ENCODE peak calls at places on chromosome 1, in nine cellular contexts. One of them, this sample, is unnamed.

GRCh38 chr1:230186874-230187273 is 119.8 kb downstream of the GALNT2 start:
- DNase-seq in transverse colon: no peak
- DNase-seq in breast epithelium: no peak
- DNase-seq in endothelial cell of umbilical vein: no peak
- DNase-seq in adrenal gland: peak; percentile 55
- DNase-seq in HCT116: no peak
- DNase-seq in heart left ventricle: no peak
- DNase-seq in ovary: no peak
- DNase-seq in esophagus squamous epithelium: no peak
- DNase-seq in this sample: peak; percentile 61

GRCh38 chr1:24020032-24020431 is 39.9 kb upstream of the SRSF10 start:
- DNase-seq in breast epithelium: no peak
- DNase-seq in adrenal gland: no peak
- DNase-seq in esophagus squamous epithelium: no peak
- DNase-seq in HCT116: no peak
- DNase-seq in transverse colon: no peak
- DNase-seq in heart left ventricle: no peak
- DNase-seq in endothelial cell of umbilical vein: no peak
- DNase-seq in ovary: peak; percentile 74
- DNase-seq in this sample: peak; percentile 51

GRCh38 chr1:209648931-209649776 is 3.1 kb downstream of the LAMB3 start:
- DNase-seq in heart left ventricle: no peak
- DNase-seq in transverse colon: peak; percentile 44
- DNase-seq in ovary: no peak
- DNase-seq in adrenal gland: peak; percentile 78
- DNase-seq in endothelial cell of umbilical vein: peak; percentile 95
- DNase-seq in breast epithelium: no peak
- DNase-seq in esophagus squamous epithelium: no peak
- DNase-seq in HCT116: peak; percentile 89
- DNase-seq in this sample: no peak

GRCh38 chr1:119549719-119550141 is 42.7 kb downstream of the HSD3B1 start:
- DNase-seq in adrenal gland: peak; percentile 72
- DNase-seq in heart left ventricle: no peak
- DNase-seq in ovary: peak; percentile 47
- DNase-seq in transverse colon: peak; percentile 32
- DNase-seq in esophagus squamous epithelium: no peak
- DNase-seq in HCT116: peak; percentile 66
- DNase-seq in endothelial cell of umbilical vein: peak; percentile 63
- DNase-seq in breast epithelium: no peak
- DNase-seq in this sample: peak; percentile 70

GRCh38 chr1:234212764-234213406 is 160.4 kb upstream of the COA6 start:
- DNase-seq in endothelial cell of umbilical vein: peak; percentile 12
- DNase-seq in transverse colon: no peak
- DNase-seq in HCT116: no peak
- DNase-seq in breast epithelium: no peak
- DNase-seq in ovary: no peak
- DNase-seq in heart left ventricle: no peak
- DNase-seq in esophagus squamous epithelium: no peak
- DNase-seq in adrenal gland: no peak
- DNase-seq in this sample: no peak

GRCh38 chr1:196873385-196873784 is 14.5 kb upstream of the CFHR4 start:
- DNase-seq in heart left ventricle: no peak
- DNase-seq in esophagus squamous epithelium: no peak
- DNase-seq in transverse colon: no peak
- DNase-seq in HCT116: no peak
- DNase-seq in ovary: no peak
- DNase-seq in breast epithelium: no peak
- DNase-seq in endothelial cell of umbilical vein: no peak
- DNase-seq in adrenal gland: no peak
- DNase-seq in this sample: no peak

GRCh38 chr1:226722901-226723639 is 16.0 kb downstream of the ITPKB start:
- DNase-seq in adrenal gland: no peak
- DNase-seq in heart left ventricle: no peak
- DNase-seq in ovary: no peak
- DNase-seq in endothelial cell of umbilical vein: no peak
- DNase-seq in HCT116: no peak
- DNase-seq in breast epithelium: no peak
- DNase-seq in esophagus squamous epithelium: no peak
- DNase-seq in transverse colon: no peak
- DNase-seq in this sample: no peak

GRCh38 chr1:14142397-14143095 is 442.6 kb downstream of the PRDM2 start:
- DNase-seq in transverse colon: no peak
- DNase-seq in endothelial cell of umbilical vein: no peak
- DNase-seq in HCT116: no peak
- DNase-seq in breast epithelium: peak; percentile 38
- DNase-seq in adrenal gland: no peak
- DNase-seq in esophagus squamous epithelium: no peak
- DNase-seq in heart left ventricle: peak; percentile 32
- DNase-seq in ovary: no peak
- DNase-seq in this sample: no peak

GRCh38 chr1:165592945-165593823 is 37.9 kb upstream of the MGST3 start:
- DNase-seq in heart left ventricle: peak; percentile 38
- DNase-seq in esophagus squamous epithelium: no peak
- DNase-seq in adrenal gland: peak; percentile 93
- DNase-seq in endothelial cell of umbilical vein: peak; percentile 82
- DNase-seq in HCT116: peak; percentile 74
- DNase-seq in transverse colon: peak; percentile 76
- DNase-seq in ovary: peak; percentile 73
- DNase-seq in breast epithelium: peak; percentile 57
- DNase-seq in this sample: peak; percentile 91

GRCh38 chr1:165600793-165601192 is 30.2 kb upstream of the MGST3 start:
- DNase-seq in ovary: no peak
- DNase-seq in adrenal gland: no peak
- DNase-seq in HCT116: no peak
- DNase-seq in transverse colon: no peak
- DNase-seq in endothelial cell of umbilical vein: no peak
- DNase-seq in breast epithelium: no peak
- DNase-seq in heart left ventricle: no peak
- DNase-seq in esophagus squamous epithelium: no peak
- DNase-seq in this sample: no peak

GRCh38 chr1:165595561-165595960 is 35.5 kb upstream of the MGST3 start:
- DNase-seq in heart left ventricle: no peak
- DNase-seq in esophagus squamous epithelium: no peak
- DNase-seq in transverse colon: no peak
- DNase-seq in adrenal gland: no peak
- DNase-seq in breast epithelium: no peak
- DNase-seq in ovary: no peak
- DNase-seq in HCT116: no peak
- DNase-seq in endothelial cell of umbilical vein: no peak
- DNase-seq in this sample: no peak

GRCh38 chr1:165598676-165599059 is 32.4 kb upstream of the MGST3 start:
- DNase-seq in HCT116: no peak
- DNase-seq in ovary: no peak
- DNase-seq in heart left ventricle: no peak
- DNase-seq in breast epithelium: no peak
- DNase-seq in esophagus squamous epithelium: no peak
- DNase-seq in adrenal gland: no peak
- DNase-seq in transverse colon: no peak
- DNase-seq in endothelial cell of umbilical vein: no peak
- DNase-seq in this sample: no peak

DNA sequence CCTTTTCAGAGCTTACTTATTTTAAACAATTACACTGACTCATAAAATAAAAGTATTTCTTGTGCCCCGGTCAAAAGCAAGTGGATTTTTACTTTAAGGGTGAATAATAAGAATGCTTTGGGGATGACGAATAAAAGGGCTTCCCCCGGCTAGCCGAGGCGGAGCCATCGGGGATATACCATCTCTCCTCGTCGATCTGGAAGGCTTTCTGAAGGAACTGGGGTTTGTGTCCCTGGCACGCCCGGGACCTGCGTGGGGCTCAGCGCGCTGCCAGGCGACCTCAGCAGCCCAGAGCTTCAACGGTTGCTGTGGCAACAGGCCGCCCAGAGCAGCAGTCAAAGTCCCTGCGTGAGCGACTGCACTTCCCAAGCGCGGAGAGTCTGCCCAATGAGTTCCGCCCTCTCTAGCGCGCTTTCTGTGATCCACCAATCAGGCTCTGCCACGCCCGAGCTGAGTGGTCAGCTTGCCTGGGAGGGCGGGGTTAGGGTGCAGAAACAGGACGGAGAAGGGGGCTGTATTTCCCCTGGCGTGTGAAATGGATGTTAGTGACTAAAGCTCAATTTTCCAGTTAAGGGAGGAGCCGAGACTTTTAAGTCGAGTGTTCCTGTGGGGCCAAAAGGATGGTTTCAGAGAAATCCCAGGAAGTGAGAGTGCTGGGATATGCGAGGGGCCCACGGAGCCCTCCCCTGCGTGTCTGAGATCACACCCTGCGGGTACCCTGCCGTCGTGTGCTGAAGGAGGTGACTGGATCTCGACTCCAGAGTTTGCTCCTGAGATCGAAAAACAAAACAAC is 33.0 kb upstream of the MGST3 start:
- DNase-seq in esophagus squamous epithelium: peak; percentile 81
- DNase-seq in transverse colon: peak; percentile 97
- DNase-seq in heart left ventricle: peak; percentile 99
- DNase-seq in ovary: peak; percentile 94
- DNase-seq in adrenal gland: peak; percentile 99
- DNase-seq in HCT116: peak; percentile 91
- DNase-seq in breast epithelium: peak; percentile 97
- DNase-seq in endothelial cell of umbilical vein: peak; percentile 99
- DNase-seq in this sample: peak; percentile 98
- TF ChIP-seq POLR2A in esophagus squamous epithelium: no peak
- TF ChIP-seq POLR2A in transverse colon: no peak
- TF ChIP-seq POLR2A in heart left ventricle: peak; percentile 15
- TF ChIP-seq POLR2A in ovary: no peak
- TF ChIP-seq POLR2A in adrenal gland: no peak
- TF ChIP-seq POLR2A in HCT116: no peak
- TF ChIP-seq POLR2A in breast epithelium: no peak
- TF ChIP-seq POLR2A in endothelial cell of umbilical vein: no peak
- TF ChIP-seq POLR2A in this sample: peak; percentile 8

GRCh38 chr1:54500030-54500389 is 48.0 kb upstream of the ACOT11 start:
- DNase-seq in transverse colon: peak; percentile 22
- DNase-seq in esophagus squamous epithelium: no peak
- DNase-seq in ovary: no peak
- DNase-seq in HCT116: no peak
- DNase-seq in heart left ventricle: no peak
- DNase-seq in endothelial cell of umbilical vein: no peak
- DNase-seq in breast epithelium: no peak
- DNase-seq in adrenal gland: no peak
- DNase-seq in this sample: no peak
- H3K4me3 ChIP-seq in transverse colon: peak overlapping the region; percentile 46
- H3K4me3 ChIP-seq in esophagus squamous epithelium: peak overlapping the region; percentile 61
- H3K4me3 ChIP-seq in ovary: no peak overlapping the region
- H3K4me3 ChIP-seq in HCT116: peak overlapping the region; percentile 56
- H3K4me3 ChIP-seq in heart left ventricle: no peak overlapping the region
- H3K4me3 ChIP-seq in endothelial cell of umbilical vein: no peak overlapping the region
- H3K4me3 ChIP-seq in breast epithelium: peak overlapping the region; percentile 50
- H3K4me3 ChIP-seq in adrenal gland: no peak overlapping the region
- H3K4me3 ChIP-seq in this sample: peak overlapping the region; percentile 47

GRCh38 chr1:6425671-6426070 is 1.1 kb downstream of the ESPN start:
- DNase-seq in heart left ventricle: no peak
- DNase-seq in esophagus squamous epithelium: no peak
- DNase-seq in breast epithelium: no peak
- DNase-seq in adrenal gland: no peak
- DNase-seq in endothelial cell of umbilical vein: no peak
- DNase-seq in transverse colon: no peak
- DNase-seq in HCT116: no peak
- DNase-seq in ovary: no peak
- DNase-seq in this sample: no peak

GRCh38 chr1:6424000-6424565 is 493 bp upstream of the ESPN start:
- DNase-seq in ovary: no peak
- DNase-seq in endothelial cell of umbilical vein: no peak
- DNase-seq in breast epithelium: no peak
- DNase-seq in heart left ventricle: no peak
- DNase-seq in transverse colon: no peak
- DNase-seq in esophagus squamous epithelium: no peak
- DNase-seq in adrenal gland: no peak
- DNase-seq in HCT116: no peak
- DNase-seq in this sample: no peak

GRCh38 chr1:6426321-6426971 is 1.9 kb downstream of the ESPN start:
- DNase-seq in endothelial cell of umbilical vein: no peak
- DNase-seq in adrenal gland: no peak
- DNase-seq in esophagus squamous epithelium: no peak
- DNase-seq in breast epithelium: no peak
- DNase-seq in transverse colon: no peak
- DNase-seq in heart left ventricle: no peak
- DNase-seq in HCT116: no peak
- DNase-seq in ovary: no peak
- DNase-seq in this sample: no peak

GRCh38 chr1:6423321-6423999 is 1.1 kb upstream of the ESPN start:
- DNase-seq in heart left ventricle: no peak
- DNase-seq in ovary: peak; percentile 41
- DNase-seq in esophagus squamous epithelium: no peak
- DNase-seq in endothelial cell of umbilical vein: peak; percentile 75
- DNase-seq in HCT116: peak; percentile 80
- DNase-seq in adrenal gland: peak; percentile 63
- DNase-seq in transverse colon: peak; percentile 82
- DNase-seq in breast epithelium: peak; percentile 74
- DNase-seq in this sample: peak; percentile 89

GRCh38 chr1:6424619-6425593 is at the start of gene ESPN:
- DNase-seq in endothelial cell of umbilical vein: no peak
- DNase-seq in esophagus squamous epithelium: no peak
- DNase-seq in HCT116: no peak
- DNase-seq in transverse colon: no peak
- DNase-seq in breast epithelium: no peak
- DNase-seq in heart left ventricle: no peak
- DNase-seq in adrenal gland: no peak
- DNase-seq in ovary: no peak
- DNase-seq in this sample: no peak
- H3K27me3 ChIP-seq in endothelial cell of umbilical vein: no peaks in the 10 kb centered on the region
- H3K27me3 ChIP-seq in esophagus squamous epithelium: peaks cover 100% of the 10 kb centered on the region
- H3K27me3 ChIP-seq in HCT116: no peaks in the 10 kb centered on the region
- H3K27me3 ChIP-seq in transverse colon: peaks cover 86% of the 10 kb centered on the region
- H3K27me3 ChIP-seq in breast epithelium: peaks cover 8% of the 10 kb centered on the region
- H3K27me3 ChIP-seq in heart left ventricle: peaks cover 52% of the 10 kb centered on the region
- H3K27me3 ChIP-seq in adrenal gland: peaks cover 34% of the 10 kb centered on the region
- H3K27me3 ChIP-seq in ovary: peaks cover 16% of the 10 kb centered on the region
- H3K27me3 ChIP-seq in this sample: peaks cover 31% of the 10 kb centered on the region

GRCh38 chr1:19640363-19641316 is 3.5 kb upstream of the NBL1 start:
- DNase-seq in esophagus squamous epithelium: no peak
- DNase-seq in adrenal gland: no peak
- DNase-seq in HCT116: peak; percentile 6
- DNase-seq in endothelial cell of umbilical vein: peak; percentile 49
- DNase-seq in ovary: no peak
- DNase-seq in breast epithelium: no peak
- DNase-seq in heart left ventricle: no peak
- DNase-seq in transverse colon: peak; percentile 82
- DNase-seq in this sample: no peak

GRCh38 chr1:19644422-19644760 is 280 bp downstream of the NBL1 start:
- DNase-seq in ovary: no peak
- DNase-seq in breast epithelium: no peak
- DNase-seq in transverse colon: no peak
- DNase-seq in adrenal gland: no peak
- DNase-seq in esophagus squamous epithelium: no peak
- DNase-seq in endothelial cell of umbilical vein: peak; percentile 17
- DNase-seq in HCT116: no peak
- DNase-seq in heart left ventricle: no peak
- DNase-seq in this sample: no peak

GRCh38 chr1:19643602-19644419 is at the start of gene NBL1:
- DNase-seq in adrenal gland: no peak
- DNase-seq in breast epithelium: no peak
- DNase-seq in HCT116: no peak
- DNase-seq in esophagus squamous epithelium: no peak
- DNase-seq in heart left ventricle: peak; percentile 84
- DNase-seq in endothelial cell of umbilical vein: peak; percentile 54
- DNase-seq in transverse colon: peak; percentile 84
- DNase-seq in ovary: peak; percentile 88
- DNase-seq in this sample: peak; percentile 34

GRCh38 chr1:19644761-19645543 is 841 bp downstream of the NBL1 start:
- DNase-seq in ovary: peak; percentile 79
- DNase-seq in HCT116: no peak
- DNase-seq in adrenal gland: no peak
- DNase-seq in breast epithelium: no peak
- DNase-seq in transverse colon: peak; percentile 54
- DNase-seq in heart left ventricle: no peak
- DNase-seq in esophagus squamous epithelium: no peak
- DNase-seq in endothelial cell of umbilical vein: peak; percentile 24
- DNase-seq in this sample: peak; percentile 23

DNA sequence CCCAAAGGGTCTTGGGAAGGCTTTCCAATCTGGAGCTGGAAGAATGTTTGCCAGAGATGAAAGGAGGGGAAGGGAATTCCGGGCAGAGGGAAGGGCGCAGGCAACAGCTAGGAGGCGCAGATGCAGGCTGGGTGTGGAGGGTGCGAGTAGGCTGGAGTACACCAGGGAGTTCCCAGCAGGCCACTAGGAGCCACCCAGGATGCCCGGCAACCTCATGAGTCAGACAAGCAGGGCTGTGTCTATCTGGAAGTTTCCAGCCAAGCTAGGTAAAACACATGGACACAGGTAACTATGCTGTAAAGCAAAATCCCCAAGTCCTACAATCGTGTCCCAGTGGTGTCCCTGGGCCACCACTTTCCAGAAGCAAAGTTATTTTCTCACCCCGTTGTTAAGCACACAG is 998 bp upstream of the NBL1 start:
- DNase-seq in endothelial cell of umbilical vein: no peak
- DNase-seq in heart left ventricle: no peak
- DNase-seq in esophagus squamous epithelium: no peak
- DNase-seq in HCT116: peak; percentile 79
- DNase-seq in transverse colon: peak; percentile 87
- DNase-seq in adrenal gland: no peak
- DNase-seq in ovary: no peak
- DNase-seq in breast epithelium: no peak
- DNase-seq in this sample: peak; percentile 88
- TF ChIP-seq POLR2A in endothelial cell of umbilical vein: no peak
- TF ChIP-seq POLR2A in heart left ventricle: no peak
- TF ChIP-seq POLR2A in esophagus squamous epithelium: peak; percentile 51
- TF ChIP-seq POLR2A in HCT116: peak; percentile 25
- TF ChIP-seq POLR2A in transverse colon: peak; percentile 76
- TF ChIP-seq POLR2A in adrenal gland: no peak
- TF ChIP-seq POLR2A in ovary: no peak
- TF ChIP-seq POLR2A in breast epithelium: no peak
- TF ChIP-seq POLR2A in this sample: peak; percentile 70